ENCODE peak calls at places on chromosomes 4 and X, in four cellular contexts. One of them, this sample, is unnamed.

GRCh38 chr4:102449751-102450352 is 51.3 kb upstream of the NFKB1 start:
- DNase-seq in ovary: no peak
- DNase-seq in A549: peak
- DNase-seq in sigmoid colon: no peak
- DNase-seq in this sample: peak

GRCh38 chrX:96147645-96148044 is 537.0 kb upstream of the DIAPH2 start:
- DNase-seq in ovary: no peak
- DNase-seq in A549: no peak
- DNase-seq in sigmoid colon: no peak
- DNase-seq in this sample: no peak

GRCh38 chr4:89000844-89001360 is 56.1 kb downstream of the FAM13A start:
- DNase-seq in ovary: no peak
- DNase-seq in A549: peak
- DNase-seq in sigmoid colon: no peak
- DNase-seq in this sample: no peak

GRCh38 chr4:155889036-155889793 is 14.3 kb upstream of the TDO2 start:
- DNase-seq in ovary: no peak
- DNase-seq in A549: peak
- DNase-seq in sigmoid colon: no peak
- DNase-seq in this sample: no peak

GRCh38 chr4:146368209-146368608 is 153.5 kb downstream of the SLC10A7 start:
- DNase-seq in ovary: no peak
- DNase-seq in A549: no peak
- DNase-seq in sigmoid colon: no peak
- DNase-seq in this sample: no peak

GRCh38 chr4:150828159-150828558 is 186.9 kb downstream of the LRBA start:
- DNase-seq in ovary: no peak
- DNase-seq in A549: no peak
- DNase-seq in sigmoid colon: no peak
- DNase-seq in this sample: no peak

GRCh38 chr4:168483786-168484185 is 3.5 kb upstream of the DDX60L start:
- DNase-seq in ovary: no peak
- DNase-seq in A549: no peak
- DNase-seq in sigmoid colon: no peak
- DNase-seq in this sample: no peak

GRCh38 chrX:69055193-69055592 is 110.1 kb downstream of the PJA1 start:
- DNase-seq in ovary: no peak
- DNase-seq in A549: no peak
- DNase-seq in sigmoid colon: no peak
- DNase-seq in this sample: no peak

GRCh38 chr4:14566518-14566917 is 435.8 kb upstream of the CPEB2 start:
- DNase-seq in ovary: no peak
- DNase-seq in A549: no peak
- DNase-seq in sigmoid colon: no peak
- DNase-seq in this sample: no peak

GRCh38 chr4:1058997-1059665 is 47.7 kb downstream of the FGFRL1 start:
- DNase-seq in ovary: peak
- DNase-seq in A549: no peak
- DNase-seq in sigmoid colon: peak
- DNase-seq in this sample: peak

GRCh38 chr4:94126669-94127068 is 81.0 kb upstream of the SMARCAD1 start:
- DNase-seq in ovary: no peak
- DNase-seq in A549: peak
- DNase-seq in sigmoid colon: no peak
- DNase-seq in this sample: no peak
- TF ChIP-seq CTCF in ovary: no peak
- TF ChIP-seq CTCF in A549: peak
- TF ChIP-seq CTCF in sigmoid colon: no peak
- TF ChIP-seq CTCF in this sample: no peak

GRCh38 chr4:24583451-24584174 is 741 bp downstream of the DHX15 start:
- DNase-seq in ovary: peak
- DNase-seq in A549: peak
- DNase-seq in sigmoid colon: peak
- DNase-seq in this sample: peak
- TF ChIP-seq POLR2A in ovary: no peak
- TF ChIP-seq POLR2A in A549: no peak
- TF ChIP-seq POLR2A in sigmoid colon: no peak
- TF ChIP-seq POLR2A in this sample: no peak

GRCh38 chr4:167359711-167360110 is 125.4 kb upstream of the SPOCK3 start:
- DNase-seq in ovary: no peak
- DNase-seq in A549: no peak
- DNase-seq in sigmoid colon: no peak
- DNase-seq in this sample: no peak
- TF ChIP-seq CTCF in ovary: no peak
- TF ChIP-seq CTCF in A549: no peak
- TF ChIP-seq CTCF in sigmoid colon: no peak
- TF ChIP-seq CTCF in this sample: no peak

GRCh38 chrX:131938749-131939148 is 84.4 kb upstream of the STK26 start:
- DNase-seq in ovary: no peak
- DNase-seq in A549: no peak
- DNase-seq in sigmoid colon: no peak
- DNase-seq in this sample: no peak
- TF ChIP-seq POLR2A in ovary: no peak
- TF ChIP-seq POLR2A in A549: no peak
- TF ChIP-seq POLR2A in sigmoid colon: no peak
- TF ChIP-seq POLR2A in this sample: no peak

GRCh38 chr4:5409237-5409636 is 299.1 kb downstream of the EVC2 start:
- DNase-seq in ovary: no peak
- DNase-seq in A549: no peak
- DNase-seq in sigmoid colon: no peak
- DNase-seq in this sample: no peak

GRCh38 chr4:5412296-5412695 is 296.1 kb downstream of the EVC2 start:
- DNase-seq in ovary: no peak
- DNase-seq in A549: no peak
- DNase-seq in sigmoid colon: no peak
- DNase-seq in this sample: no peak

GRCh38 chr4:5409980-5410618 is 298.3 kb downstream of the EVC2 start:
- DNase-seq in ovary: no peak
- DNase-seq in A549: no peak
- DNase-seq in sigmoid colon: no peak
- DNase-seq in this sample: no peak
- TF ChIP-seq CTCF in ovary: no peak
- TF ChIP-seq CTCF in A549: no peak
- TF ChIP-seq CTCF in sigmoid colon: no peak
- TF ChIP-seq CTCF in this sample: no peak

GRCh38 chrX:76427560-76428242 is at the start of gene MAGEE1:
- DNase-seq in ovary: peak
- DNase-seq in A549: peak
- DNase-seq in sigmoid colon: peak
- DNase-seq in this sample: peak
- TF ChIP-seq POLR2A in ovary: no peak
- TF ChIP-seq POLR2A in A549: peak
- TF ChIP-seq POLR2A in sigmoid colon: no peak
- TF ChIP-seq POLR2A in this sample: no peak

GRCh38 chr4:96352051-96352517 is 512.2 kb downstream of the PDHA2 start:
- DNase-seq in ovary: no peak
- DNase-seq in A549: peak
- DNase-seq in sigmoid colon: no peak
- DNase-seq in this sample: no peak
- TF ChIP-seq CTCF in ovary: no peak
- TF ChIP-seq CTCF in A549: no peak
- TF ChIP-seq CTCF in sigmoid colon: no peak
- TF ChIP-seq CTCF in this sample: no peak

This sample was measured in lower leg skin.